ENCODE peak calls at places on chromosomes 4 and X, in five cellular contexts. C, K, H, U and E are unnamed samples.

GRCh38 chr4:140243345-140243753 is 89.4 kb upstream of the MAML3 start:
- DNase-seq in C (peak; percentile 61), K (peak; percentile 73), H (no peak), U (peak; percentile 59), E (peak; percentile 32)

GRCh38 chrX:70052895-70053615 is 3.3 kb upstream of the AWAT2 start:
- DNase-seq in C (no peak), K (no peak), H (no peak), U (no peak), E (no peak)

GRCh38 chr4:123256901-123257300 is 139.7 kb upstream of the SPRY1 start:
- DNase-seq in C (no peak), K (no peak), H (no peak), U (no peak), E (no peak)

GRCh38 chr4:90220453-90220852 is 93.3 kb downstream of the CCSER1 start:
- DNase-seq in C (no peak), K (no peak), H (no peak), U (no peak), E (no peak)

GRCh38 chr4:36088542-36088941 is 155.8 kb downstream of the ARAP2 start:
- DNase-seq in C (no peak), K (no peak), H (no peak), U (no peak), E (no peak)

GRCh38 chr4:165751882-165752281 is 121.2 kb upstream of the TLL1 start:
- DNase-seq in C (no peak), K (no peak), H (no peak), U (no peak), E (no peak)

GRCh38 chr4:18980516-18981233 is 959.1 kb upstream of the LCORL start:
- DNase-seq in C (no peak), K (no peak), H (no peak), U (no peak), E (no peak)

GRCh38 chrX:23483396-23483795 is 148.7 kb downstream of the PTCHD1 start:
- DNase-seq in C (no peak), K (no peak), H (no peak), U (no peak), E (no peak)

GRCh38 chrX:63250253-63250868 is 100.8 kb downstream of the SPIN4 start:
- DNase-seq in C (peak; percentile 53), K (peak; percentile 17), H (peak; percentile 26), U (peak; percentile 34), E (no peak)

GRCh38 chr4:38904090-38904666 is 36.6 kb downstream of the FAM114A1 start:
- DNase-seq in C (peak; percentile 23), K (peak; percentile 14), H (no peak), U (no peak), E (no peak)

GRCh38 chr4:124111922-124112321 is 600.6 kb downstream of the ANKRD50 start:
- DNase-seq in C (no peak), K (no peak), H (no peak), U (no peak), E (no peak)

GRCh38 chrX:53188763-53189162 is 36.2 kb downstream of the KDM5C start:
- DNase-seq in C (no peak), K (no peak), H (no peak), U (no peak), E (no peak)

GRCh38 chr4:175246941-175247340 is 328.8 kb downstream of the ADAM29 start:
- DNase-seq in C (no peak), K (no peak), H (no peak), U (no peak), E (no peak)

GRCh38 chr4:160848901-160849735 is 1314.7 kb downstream of the FSTL5 start:
- DNase-seq in C (no peak), K (no peak), H (no peak), U (no peak), E (no peak)

GRCh38 chrX:124736553-124737240 is 390.3 kb downstream of the SH2D1A start:
- DNase-seq in C (no peak), K (no peak), H (no peak), U (no peak), E (peak; percentile 38)

GRCh38 chr4:76383001-76383400 is 37.9 kb downstream of the CCDC158 start:
- DNase-seq in C (no peak), K (no peak), H (no peak), U (no peak), E (no peak)

GRCh38 chr4:55866973-55867574 is 13.6 kb downstream of the EXOC1 start:
- DNase-seq in C (peak; percentile 29), K (no peak), H (no peak), U (no peak), E (peak; percentile 70)

GRCh38 chrX:254630-255215 is 26.5 kb upstream of the PLCXD1 start:
- DNase-seq in C (no peak), K (no peak), H (no peak), U (no peak), E (no peak)

GRCh38 chrX:25003066-25003849 is 12.5 kb downstream of the ARX start:
- DNase-seq in C (peak; percentile 45), K (no peak), H (no peak), U (no peak), E (no peak)

GRCh38 chr4:39044947-39045734 is 12.9 kb upstream of the TMEM156 start:
- DNase-seq in C (peak; percentile 37), K (no peak), H (no peak), U (no peak), E (peak; percentile 77)

GRCh38 chrX:143988356-143988755 is 104.5 kb downstream of the UBE2NL start:
- DNase-seq in C (no peak), K (no peak), H (no peak), U (no peak), E (no peak)

GRCh38 chr4:140968371-140968770 is 164.9 kb downstream of the RNF150 start:
- DNase-seq in C (no peak), K (no peak), H (no peak), U (no peak), E (no peak)

GRCh38 chr4:38757945-38758344 is 24.8 kb downstream of the TLR10 start:
- DNase-seq in C (peak; percentile 37), K (peak; percentile 26), H (no peak), U (no peak), E (peak; percentile 29)

GRCh38 chrX:53918697-53919096 is 125.6 kb downstream of the PHF8 start:
- DNase-seq in C (no peak), K (no peak), H (no peak), U (no peak), E (no peak)

GRCh38 chr4:1192493-1193205 is 20.3 kb upstream of the SPON2 start:
- DNase-seq in C (peak; percentile 19), K (peak; percentile 23), H (peak; percentile 54), U (peak; percentile 39), E (peak; percentile 13)

GRCh38 chrX:153780678-153781427 is at the start of gene SRPK3:
- DNase-seq in C (no peak), K (no peak), H (peak; percentile 63), U (no peak), E (no peak)

GRCh38 chr4:170088686-170089085 is 1.1 kb downstream of the AADAT start:
- DNase-seq in C (no peak), K (no peak), H (no peak), U (no peak), E (no peak)

GRCh38 chrX:11397680-11398079 is 104.5 kb downstream of the AMELX start:
- DNase-seq in C (no peak), K (no peak), H (no peak), U (no peak), E (no peak)

GRCh38 chr4:163804001-163804400 is 309.5 kb downstream of the TMA16 start:
- DNase-seq in C (no peak), K (no peak), H (no peak), U (no peak), E (no peak)

GRCh38 chrX:72045552-72046277 is 86.0 kb downstream of the RTL5 start:
- DNase-seq in C (no peak), K (no peak), H (no peak), U (peak; percentile 38), E (no peak)

GRCh38 chr4:76799718-76800117 is 98.2 kb downstream of the SOWAHB start:
- DNase-seq in C (no peak), K (no peak), H (no peak), U (no peak), E (no peak)

GRCh38 chr4:150256841-150257273 is 178.6 kb downstream of the DCLK2 start:
- DNase-seq in C (no peak), K (peak; percentile 75), H (no peak), U (no peak), E (peak; percentile 74)

GRCh38 chr4:687048-687974 is 1.6 kb downstream of the SLC49A3 start:
- DNase-seq in C (peak; percentile 91), K (peak; percentile 91), H (peak; percentile 97), U (peak; percentile 84), E (peak; percentile 92)

GRCh38 chr4:61277785-61278184 is 77.7 kb downstream of the ADGRL3 start:
- DNase-seq in C (no peak), K (no peak), H (no peak), U (no peak), E (no peak)

GRCh38 chrX:19007868-19008267 is 24.0 kb upstream of the PHKA2 start:
- DNase-seq in C (no peak), K (no peak), H (no peak), U (no peak), E (no peak)

GRCh38 chrX:19007011-19007410 is 23.1 kb upstream of the PHKA2 start:
- DNase-seq in C (no peak), K (no peak), H (no peak), U (no peak), E (no peak)

GRCh38 chrX:19003756-19004155 is 19.8 kb upstream of the PHKA2 start:
- DNase-seq in C (no peak), K (no peak), H (no peak), U (no peak), E (no peak)

DNA sequence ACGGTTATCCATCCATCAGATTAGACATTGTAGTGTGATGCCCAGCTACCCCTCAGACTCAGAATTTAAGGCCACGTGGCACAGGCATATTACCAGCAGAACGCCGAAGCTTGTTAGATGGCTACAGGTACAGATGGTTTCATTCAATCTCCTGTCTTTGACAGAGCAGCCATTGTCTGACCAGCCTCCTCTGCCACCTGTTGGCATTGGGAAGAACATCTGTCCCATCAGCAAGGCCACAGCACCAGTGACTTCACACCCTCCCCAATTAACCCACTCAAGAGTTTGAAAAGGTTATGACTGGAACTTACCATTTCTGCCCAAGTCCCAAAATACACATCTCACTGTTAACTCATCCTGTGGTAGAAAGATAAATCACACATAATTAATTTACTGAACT is 22.0 kb upstream of the PHKA2 start:
- DNase-seq in C (no peak), K (no peak), H (no peak), U (no peak), E (no peak)
- TF ChIP-seq CTCF in C (no peak), K (no peak), H (no peak), U (no peak), E (no peak)

GRCh38 chrX:41027388-41027787 is 57.9 kb upstream of the USP9X start:
- DNase-seq in C (no peak), K (no peak), H (no peak), U (no peak), E (no peak)
- H3K4me3 ChIP-seq in C (no peak overlapping the region), K (no peak overlapping the region), H (no peak overlapping the region), U (no peak overlapping the region), E (no peak overlapping the region)

DNA sequence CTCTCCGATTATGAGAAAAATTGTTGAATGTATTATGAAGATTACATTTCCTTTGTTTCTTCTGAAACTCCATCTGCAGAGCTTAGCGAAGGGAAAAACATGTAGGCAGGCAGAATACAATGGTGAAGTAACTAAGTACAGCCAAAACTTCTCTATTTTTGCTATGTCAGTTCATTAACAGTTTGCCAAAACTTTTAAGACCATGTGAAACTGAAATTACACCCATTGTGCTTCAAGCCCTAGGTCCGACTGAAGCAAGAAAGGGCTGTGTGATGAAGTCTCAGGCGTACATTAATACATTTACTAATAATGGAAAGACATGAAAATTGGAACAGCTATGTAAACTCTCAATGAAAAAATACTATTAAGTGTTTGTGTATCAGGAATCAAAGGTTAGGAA is 398.0 kb downstream of the MAPK10 start:
- DNase-seq in C (no peak), K (no peak), H (no peak), U (no peak), E (no peak)
- TF ChIP-seq POLR2A in C (no peak), K (no peak), H (no peak), U (no peak), E (no peak)

GRCh38 chr4:102730968-102731533 is 29.7 kb downstream of the MANBA start:
- DNase-seq in C (no peak), K (no peak), H (no peak), U (no peak), E (no peak)
- TF ChIP-seq CTCF in C (no peak), K (no peak), H (no peak), U (no peak), E (no peak)